ENCODE peak calls at places on chromosomes 11 and 22, in four cellular contexts. T is K562, N is A549, E is H1. A is an unnamed sample. For H3K4me1, the result is how much of the 10 kb centered on the place peaks cover.

GRCh38 chr11:46270707-46271106 is 6.8 kb upstream of the CREB3L1 start:
- DNase-seq in T (no peak), E (no peak), N (no peak), A (no peak)

GRCh38 chr11:100810146-100810545 is 123.1 kb downstream of the ARHGAP42 start:
- DNase-seq in E (no peak), N (no peak), T (no peak), A (no peak)

GRCh38 chr11:64845125-64845735 is 777 bp upstream of the CDC42BPG start:
- DNase-seq in E (no peak), N (no peak), T (no peak), A (no peak)

GRCh38 chr11:27876209-27876775 is 176.0 kb upstream of the BDNF start:
- DNase-seq in E (no peak), T (no peak), N (no peak), A (no peak)

GRCh38 chr22:32469799-32470212 is 4.8 kb upstream of the FBXO7 start:
- DNase-seq in N (peak), E (no peak), T (peak), A (no peak)

GRCh38 chr11:128928400-128928799 is 14.3 kb downstream of the TP53AIP1 start:
- DNase-seq in T (no peak), E (no peak), N (no peak), A (peak)

GRCh38 chr22:27149886-27150529 is 492.6 kb downstream of the MIAT start:
- DNase-seq in T (no peak), N (no peak), E (no peak), A (no peak)

GRCh38 chr11:130490682-130491449 is 42.4 kb downstream of the ADAMTS15 start:
- DNase-seq in N (no peak), T (no peak), E (no peak), A (no peak)

GRCh38 chr11:69301491-69302401 is 7.8 kb downstream of the MYEOV start:
- DNase-seq in T (peak), E (no peak), N (peak), A (no peak)

GRCh38 chr11:75184757-75185156 is 33.9 kb downstream of the SLCO2B1 start:
- DNase-seq in N (no peak), E (no peak), T (no peak), A (no peak)

GRCh38 chr11:78350101-78350645 is 67.4 kb downstream of the GAB2 start:
- DNase-seq in T (no peak), E (no peak), N (no peak), A (peak)

GRCh38 chr11:8649361-8649760 is 33.1 kb downstream of the TRIM66 start:
- DNase-seq in E (no peak), T (no peak), N (no peak), A (no peak)

GRCh38 chr22:24697671-24698082 is 76.8 kb downstream of the PIWIL3 start:
- DNase-seq in T (no peak), E (no peak), N (no peak), A (no peak)

GRCh38 chr11:118002541-118003019 is 16.4 kb downstream of the IL10RA start:
- DNase-seq in T (peak), N (no peak), E (no peak), A (no peak)

GRCh38 chr11:70745936-70746335 is 347.6 kb downstream of the CTTN start:
- DNase-seq in T (no peak), E (no peak), N (no peak), A (no peak)

GRCh38 chr11:76243648-76244285 is 37.5 kb upstream of the WNT11 start:
- DNase-seq in E (no peak), N (no peak), T (no peak), A (no peak)

GRCh38 chr11:30774451-30774850 is 188.3 kb upstream of the MPPED2 start:
- DNase-seq in N (no peak), T (no peak), E (no peak), A (no peak)

GRCh38 chr11:65639623-65640482 is 2.0 kb downstream of the SIPA1 start:
- DNase-seq in E (no peak), T (no peak), N (no peak), A (peak)

GRCh38 chr11:18697581-18697980 is 998 bp upstream of the TMEM86A start:
- DNase-seq in T (no peak), N (no peak), E (no peak), A (no peak)

GRCh38 chr11:83191491-83191890 is 2.0 kb upstream of the ANKRD42 start:
- DNase-seq in T (no peak), E (no peak), N (no peak), A (no peak)

GRCh38 chr11:16186680-16187079 is 169.7 kb downstream of the SOX6 start:
- DNase-seq in E (no peak), T (no peak), N (no peak), A (no peak)

GRCh38 chr11:21396351-21397008 is 727.1 kb downstream of the NELL1 start:
- DNase-seq in T (no peak), N (no peak), E (no peak), A (no peak)

GRCh38 chr11:46452918-46453517 is 61.4 kb upstream of the CHRM4 start:
- DNase-seq in E (no peak), N (no peak), T (no peak), A (no peak)

GRCh38 chr11:59187587-59187986 is 15.7 kb downstream of the DTX4 start:
- DNase-seq in E (no peak), T (no peak), N (no peak), A (no peak)

GRCh38 chr11:8259316-8259995 is 4.2 kb downstream of the LMO1 start:
- DNase-seq in T (no peak), E (no peak), N (no peak), A (no peak)

GRCh38 chr11:67999704-68000103 is 4.2 kb downstream of the UNC93B1 start:
- DNase-seq in E (no peak), T (no peak), N (no peak), A (no peak)

GRCh38 chr11:111795333-111795985 is 29.3 kb upstream of the PPP2R1B start:
- DNase-seq in N (no peak), T (no peak), E (no peak), A (no peak)

GRCh38 chr11:32154275-32154674 is 63.4 kb downstream of the RCN1 start:
- DNase-seq in T (no peak), E (no peak), N (peak), A (peak)

GRCh38 chr11:67381244-67381972 is 8.0 kb upstream of the CLCF1 start:
- DNase-seq in E (no peak), T (no peak), N (no peak), A (no peak)

GRCh38 chr11:26442131-26442530 is 110.2 kb downstream of the ANO3 start:
- DNase-seq in T (no peak), N (peak), E (no peak), A (no peak)

GRCh38 chr11:441418-442274 is at the start of gene ANO9:
- DNase-seq in T (peak), E (no peak), N (no peak), A (no peak)

GRCh38 chr22:43228330-43228729 is 41.4 kb upstream of the TTLL12 start:
- DNase-seq in E (peak), N (peak), T (peak), A (no peak)

GRCh38 chr11:112400615-112401014 is 140.0 kb upstream of the PLET1 start:
- DNase-seq in N (no peak), T (no peak), E (no peak), A (no peak)

GRCh38 chr11:66081505-66081904 is 11.4 kb downstream of the PACS1 start:
- DNase-seq in N (no peak), T (no peak), E (no peak), A (no peak)

GRCh38 chr11:73478737-73479347 is 102.6 kb downstream of the RELT start:
- DNase-seq in E (no peak), T (peak), N (peak), A (no peak)

GRCh38 chr11:5367461-5368074 is 16.0 kb upstream of the OR51M1 start:
- DNase-seq in N (no peak), T (no peak), E (no peak), A (no peak)

GRCh38 chr11:69968407-69969347 is 109.4 kb upstream of the ANO1 start:
- DNase-seq in E (no peak), N (no peak), T (no peak), A (no peak)

GRCh38 chr11:35138606-35138948 is 394 bp upstream of the CD44 start:
- DNase-seq in T (no peak), E (no peak), N (no peak), A (no peak)

GRCh38 chr11:35138949-35139881 is at the start of gene CD44:
- DNase-seq in E (no peak), T (peak), N (peak), A (no peak)

GRCh38 chr11:35139883-35140282 is 912 bp downstream of the CD44 start:
- DNase-seq in N (no peak), E (no peak), T (no peak), A (no peak)

GRCh38 chr11:35136311-35136710 is 2.7 kb upstream of the CD44 start:
- DNase-seq in T (no peak), N (no peak), E (no peak), A (no peak)

DNA sequence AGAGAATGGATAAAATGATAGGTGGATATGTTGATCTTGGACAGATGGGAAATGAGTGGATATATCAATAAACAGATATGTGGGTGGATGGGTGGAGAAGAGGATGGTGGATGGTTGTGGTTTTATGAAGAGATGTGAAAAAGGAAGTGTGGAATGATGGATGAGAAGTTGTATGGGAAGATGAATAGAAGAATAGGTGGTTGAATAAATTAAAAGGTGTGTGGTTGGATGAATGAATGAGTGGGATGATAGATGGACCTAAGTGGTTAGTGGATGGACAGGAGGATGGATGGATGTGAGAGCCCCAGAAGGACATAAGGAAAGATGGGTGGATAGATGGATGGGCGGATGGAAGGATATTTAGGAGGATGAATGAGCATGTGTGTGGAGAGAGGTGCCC is 913 bp upstream of the CD44 start:
- DNase-seq in E (no peak), N (no peak), T (no peak), A (no peak)
- H3K4me1 ChIP-seq in E (under half), N (under half), T (under half), A (under half)

GRCh38 chr11:11845551-11845950 is 3.8 kb downstream of the USP47 start:
- DNase-seq in E (no peak), N (no peak), T (no peak), A (no peak)

GRCh38 chr11:11845066-11845465 is 3.3 kb downstream of the USP47 start:
- DNase-seq in N (no peak), T (no peak), E (no peak), A (no peak)

GRCh38 chr11:11850668-11851067 is 8.9 kb downstream of the USP47 start:
- DNase-seq in T (no peak), E (no peak), N (no peak), A (no peak)

GRCh38 chr11:11847082-11847481 is 5.3 kb downstream of the USP47 start:
- DNase-seq in T (no peak), E (no peak), N (no peak), A (no peak)

DNA sequence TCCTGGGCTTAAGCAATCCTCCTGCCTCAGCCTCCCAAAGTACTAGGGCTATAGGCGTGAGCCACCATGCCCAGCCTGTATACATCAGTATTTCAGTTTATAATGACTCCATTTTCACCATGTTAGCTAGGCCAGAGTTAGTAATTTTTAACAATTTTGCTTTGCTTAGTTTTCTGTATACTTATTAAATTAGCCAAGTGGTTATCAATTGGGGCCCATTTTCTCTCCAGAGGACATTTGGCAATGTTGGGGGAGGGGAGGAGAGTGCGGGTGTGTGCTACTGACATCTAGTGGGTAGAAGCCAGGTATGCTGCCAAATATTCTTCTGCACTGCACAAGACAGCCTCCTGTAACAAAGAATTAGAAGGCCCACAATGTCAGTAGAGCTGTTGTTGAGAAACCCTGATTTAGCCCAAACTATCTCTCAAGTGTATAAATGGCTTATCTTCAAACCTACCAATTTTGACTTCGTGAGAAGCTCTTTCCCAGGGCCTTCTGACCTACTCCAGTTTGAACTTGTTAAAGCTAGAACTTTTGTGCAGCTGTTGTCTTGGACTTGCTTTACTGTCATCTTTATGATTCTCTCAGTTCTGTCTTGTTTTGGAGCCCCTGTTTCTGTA is 7.5 kb downstream of the USP47 start:
- DNase-seq in T (peak), E (no peak), N (peak), A (peak)
- TF ChIP-seq KDM1A in T (no peak), E (no peak), N (no peak), A (no peak)

GRCh38 chr11:96331556-96332168 is 11.3 kb downstream of the MAML2 start:
- DNase-seq in T (no peak), E (no peak), N (no peak), A (no peak)
- H3K4me1 ChIP-seq in T (half or more), E (under half), N (under half), A (under half)

DNA sequence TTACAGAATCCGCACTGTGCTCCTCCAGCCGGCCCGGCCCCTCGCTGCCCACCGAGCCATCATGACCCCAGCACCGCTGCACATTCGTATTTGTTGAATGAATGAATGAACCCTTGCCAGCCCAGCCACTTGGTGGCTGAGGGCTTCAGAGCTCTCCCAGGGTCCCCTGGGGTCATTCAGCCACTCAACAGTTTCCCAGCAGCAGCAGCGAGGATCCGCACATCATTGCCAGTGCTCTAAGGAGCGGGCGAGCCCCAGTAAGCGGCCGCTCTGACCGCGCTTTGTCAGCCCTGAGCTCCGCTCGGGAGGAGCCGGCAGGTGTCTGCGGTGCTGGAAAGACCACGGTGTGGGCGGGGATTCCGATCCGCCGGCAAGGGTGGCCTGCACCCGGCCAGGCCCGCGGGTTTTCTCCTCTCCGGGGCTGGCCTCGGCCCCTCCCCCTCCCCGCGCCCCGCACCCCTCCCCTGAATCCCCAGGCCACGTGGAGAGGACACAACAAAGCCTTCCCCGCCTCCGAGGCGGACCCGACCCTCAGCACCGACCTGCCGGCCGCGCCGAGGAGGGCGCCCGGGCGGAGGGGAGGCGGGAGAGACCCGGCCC is 563 bp downstream of the BID start:
- DNase-seq in E (no peak), T (peak), N (peak), A (no peak)
- TF ChIP-seq KDM1A in E (no peak), T (peak), N (no peak), A (no peak)

GRCh38 chr22:46111645-46112306 is 38.5 kb upstream of the PPARA start:
- DNase-seq in E (no peak), T (no peak), N (no peak), A (no peak)
- H3K4me1 ChIP-seq in E (under half), T (under half), N (half or more), A (under half)

DNA sequence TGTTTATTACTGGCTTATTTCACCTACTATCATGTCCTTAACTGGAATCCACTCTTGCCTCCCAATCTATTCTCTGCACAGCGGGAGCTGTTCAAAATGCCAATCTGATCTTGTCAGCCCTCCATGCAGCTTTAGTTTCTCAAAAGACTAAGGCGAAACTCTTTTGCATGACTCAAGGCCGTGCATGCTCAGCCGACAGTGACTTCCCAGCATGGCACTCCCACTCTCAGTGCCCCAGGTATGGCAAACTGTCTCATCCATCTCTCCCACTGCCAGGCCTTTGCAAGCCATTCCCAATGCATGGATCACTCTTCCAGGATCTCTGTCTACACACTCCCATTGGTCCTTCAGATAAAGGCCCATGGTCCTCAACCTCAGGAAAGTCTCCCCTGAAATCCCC is 245.9 kb downstream of the LARGE1 start:
- DNase-seq in T (no peak), E (no peak), N (no peak), A (no peak)
- TF ChIP-seq KDM1A in T (no peak), E (no peak), N (no peak), A (no peak)

DNA sequence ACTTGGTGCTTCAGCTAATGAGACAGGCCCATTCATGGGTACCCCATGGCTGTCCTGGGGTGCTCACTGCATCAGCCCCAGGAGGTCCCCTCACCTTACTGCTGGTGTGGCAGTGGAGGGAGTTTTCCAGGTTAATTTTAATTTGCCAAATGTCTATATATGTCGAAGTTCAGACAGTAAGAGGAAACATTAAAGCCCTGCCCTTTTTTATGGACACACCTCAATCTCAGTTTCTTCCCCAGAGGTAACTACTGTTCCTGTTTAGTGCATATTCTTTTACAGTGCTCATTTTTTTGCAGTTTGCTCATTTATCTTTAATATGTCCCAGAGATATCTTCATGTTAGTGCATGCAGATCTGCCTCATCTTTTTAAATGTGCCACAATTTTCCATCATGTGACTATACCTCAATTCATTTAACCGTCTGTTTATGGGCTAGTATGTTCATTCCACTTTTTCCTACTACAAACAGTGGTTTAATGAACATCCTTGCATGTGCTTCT is 11.6 kb downstream of the PANX1 start:
- DNase-seq in N (no peak), T (no peak), E (no peak), A (no peak)
- H3K4me1 ChIP-seq in N (half or more), T (under half), E (under half), A (under half)

DNA sequence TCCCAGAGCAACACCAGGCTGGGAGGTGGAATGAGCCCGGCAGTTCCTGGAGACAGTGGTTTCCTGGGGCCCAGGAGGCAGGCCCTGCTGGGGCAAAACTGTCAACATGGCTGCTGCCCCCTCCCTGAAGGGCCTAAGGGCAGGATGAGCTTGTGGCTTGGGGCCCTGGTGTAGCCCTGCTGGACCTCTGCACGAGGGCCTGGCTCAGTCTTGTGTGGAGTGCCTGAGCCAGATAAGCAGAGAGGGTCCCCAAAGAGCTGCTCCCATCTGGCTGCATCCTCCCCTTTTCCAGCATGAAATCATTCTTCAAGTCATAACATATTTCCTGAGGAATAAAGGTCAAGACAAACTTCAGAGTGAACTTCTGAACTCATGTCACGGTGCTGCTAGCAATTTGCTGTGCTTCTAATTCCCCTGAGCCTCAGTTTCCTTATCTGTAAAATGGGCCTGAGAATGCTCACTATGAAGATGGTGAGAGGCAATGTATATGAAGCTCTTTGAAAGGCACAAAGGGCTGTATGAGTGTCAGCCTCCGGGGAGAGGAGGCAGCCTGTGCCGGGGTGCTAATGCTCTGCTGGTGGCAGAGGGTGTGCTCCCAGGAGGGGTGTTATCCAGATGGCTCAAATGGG is 116.1 kb downstream of the GRIK4 start:
- DNase-seq in N (no peak), T (no peak), E (no peak), A (no peak)
- TF ChIP-seq KDM1A in N (no peak), T (no peak), E (no peak), A (no peak)

DNA sequence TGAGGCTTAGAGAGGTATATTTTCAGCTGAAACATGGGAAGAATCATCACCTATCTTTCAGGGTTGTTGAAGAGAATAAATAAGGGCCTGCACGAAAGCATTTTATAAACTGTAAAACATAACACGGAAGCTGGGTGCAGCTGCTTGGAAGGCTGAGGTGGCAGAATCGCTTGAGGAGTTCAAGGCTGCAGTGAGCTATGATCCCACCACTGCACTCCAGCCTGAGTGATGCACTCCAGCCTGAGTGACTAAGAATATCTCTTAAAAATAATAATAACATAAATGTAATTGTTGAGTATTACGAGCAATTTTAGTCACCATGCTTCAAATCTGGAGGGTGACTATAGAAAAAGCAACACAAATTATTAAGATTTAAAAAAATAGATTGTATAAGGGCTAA is 16.3 kb downstream of the RBFOX2 start:
- DNase-seq in E (no peak), T (no peak), N (no peak), A (no peak)
- H3K4me1 ChIP-seq in E (under half), T (under half), N (under half), A (under half)

A was measured in GM12878.